ENCODE peak calls at places on chromosomes 16 and 17, in six cellular contexts. F is keratinocyte, V is HCT116, I is adipocyte, P is endothelial cell of umbilical vein, R is neuronal stem cell. H is an unnamed sample.

GRCh38 chr16:19008770-19009169 is 25.0 kb downstream of the TMC7 start:
- DNase-seq in F (no peak), V (no peak), I (peak; percentile 50), P (no peak), R (no peak), H (no peak)

GRCh38 chr17:49388290-49388640 is 26.2 kb upstream of the ZNF652 start:
- DNase-seq in F (no peak), V (no peak), I (no peak), P (no peak), R (no peak), H (no peak)

GRCh38 chr17:17387017-17387416 is 83.8 kb downstream of the NT5M start:
- DNase-seq in F (peak; percentile 80), V (peak; percentile 48), I (no peak), P (no peak), R (no peak), H (peak; percentile 42)

GRCh38 chr17:17727111-17727659 is 45.9 kb downstream of the RAI1 start:
- DNase-seq in F (no peak), V (no peak), I (no peak), P (no peak), R (no peak), H (no peak)

GRCh38 chr17:27956601-27957445 is 63.7 kb upstream of the LYRM9 start:
- DNase-seq in F (no peak), V (no peak), I (peak; percentile 4), P (no peak), R (no peak), H (peak; percentile 79)

GRCh38 chr17:73192219-73192893 is 499 bp upstream of the COG1 start:
- DNase-seq in F (no peak), V (peak; percentile 75), I (peak; percentile 90), P (peak; percentile 71), R (peak; percentile 79), H (peak; percentile 93)

GRCh38 chr17:28499366-28499668 is 6.8 kb upstream of the FOXN1 start:
- DNase-seq in F (no peak), V (no peak), I (no peak), P (no peak), R (no peak), H (no peak)

GRCh38 chr17:42203354-42203753 is 9.1 kb upstream of the GHDC start:
- DNase-seq in F (no peak), V (no peak), I (no peak), P (no peak), R (no peak), H (no peak)

GRCh38 chr17:7260601-7261376 is 1.5 kb downstream of the CLDN7 start:
- DNase-seq in F (no peak), V (no peak), I (no peak), P (no peak), R (no peak), H (peak; percentile 92)

GRCh38 chr17:46751425-46751824 is 67.1 kb downstream of the WNT3 start:
- DNase-seq in F (no peak), V (no peak), I (no peak), P (no peak), R (no peak), H (no peak)

DNA sequence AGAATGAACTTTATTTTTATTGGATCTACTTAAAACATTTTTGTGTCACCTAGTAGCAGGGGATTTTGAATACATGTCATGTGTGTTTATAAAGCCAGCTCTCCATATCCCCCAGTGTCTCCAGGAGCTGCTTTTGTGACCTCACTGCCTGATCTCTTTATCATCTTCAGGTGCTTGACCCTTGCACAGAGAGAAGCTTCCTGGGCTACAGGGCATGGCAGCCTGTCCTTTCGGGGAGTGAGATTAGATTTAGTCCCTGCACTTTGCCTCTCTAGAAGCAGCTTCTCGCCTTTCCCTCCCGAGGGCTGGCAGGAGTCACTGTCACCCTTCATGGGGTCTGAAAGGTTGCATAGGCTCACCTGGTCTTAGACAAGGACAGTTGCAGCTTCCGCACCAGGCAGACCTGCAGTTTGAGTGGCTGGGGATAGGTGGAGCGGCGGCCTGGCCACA is 42.7 kb downstream of the PGS1 start:
- DNase-seq in F (no peak), V (no peak), I (no peak), P (no peak), R (no peak), H (no peak)
- H3K36me3 ChIP-seq in F (peaks cover 31% of the 10 kb centered on the region), V (peaks cover 35% of the 10 kb centered on the region), I (peaks cover 45% of the 10 kb centered on the region), P (peaks cover 33% of the 10 kb centered on the region), R (peaks cover 41% of the 10 kb centered on the region), H (peaks cover 56% of the 10 kb centered on the region)

GRCh38 chr17:40495140-40495539 is 6.3 kb downstream of the TNS4 start:
- DNase-seq in F (no peak), V (no peak), I (no peak), P (no peak), R (no peak), H (no peak)
- H3K9ac ChIP-seq in F (peak overlapping the region; percentile 99), V (no peak overlapping the region), I (no peak overlapping the region), P (no peak overlapping the region), R (no peak overlapping the region), H (no peak overlapping the region)

GRCh38 chr16:17237350-17237944 is 233.3 kb downstream of the XYLT1 start:
- DNase-seq in F (no peak), V (no peak), I (no peak), P (no peak), R (no peak), H (no peak)
- H3K36me3 ChIP-seq in F (no peaks in the 10 kb centered on the region), V (no peaks in the 10 kb centered on the region), I (peaks cover 14% of the 10 kb centered on the region), P (no peaks in the 10 kb centered on the region), R (peaks cover 6% of the 10 kb centered on the region), H (no peaks in the 10 kb centered on the region)

GRCh38 chr16:46848768-46849764 is 18.1 kb upstream of the C16orf87 start:
- DNase-seq in F (no peak), V (no peak), I (no peak), P (no peak), R (peak; percentile 30), H (no peak)
- H3K9ac ChIP-seq in F (no peak overlapping the region), V (no peak overlapping the region), I (no peak overlapping the region), P (no peak overlapping the region), R (no peak overlapping the region), H (no peak overlapping the region)

GRCh38 chr16:31198207-31198882 is 4.2 kb downstream of the PYCARD start:
- DNase-seq in F (no peak), V (no peak), I (no peak), P (no peak), R (no peak), H (no peak)
- H3K36me3 ChIP-seq in F (peaks cover 12% of the 10 kb centered on the region), V (peaks cover 37% of the 10 kb centered on the region), I (peaks cover 46% of the 10 kb centered on the region), P (peaks cover 24% of the 10 kb centered on the region), R (peaks cover 29% of the 10 kb centered on the region), H (peaks cover 63% of the 10 kb centered on the region)

GRCh38 chr16:89332248-89333245 is 115.0 kb downstream of the ZNF778 start:
- DNase-seq in F (no peak), V (no peak), I (no peak), P (no peak), R (no peak), H (no peak)

GRCh38 chr16:89334461-89334860 is 117.0 kb downstream of the ZNF778 start:
- DNase-seq in F (no peak), V (no peak), I (no peak), P (no peak), R (no peak), H (no peak)

GRCh38 chr16:89334050-89334449 is 116.5 kb downstream of the ZNF778 start:
- DNase-seq in F (no peak), V (no peak), I (no peak), P (no peak), R (no peak), H (no peak)

GRCh38 chr16:89330177-89330856 is 112.8 kb downstream of the ZNF778 start:
- DNase-seq in F (peak; percentile 61), V (peak; percentile 92), I (no peak), P (peak; percentile 78), R (no peak), H (peak; percentile 75)

GRCh38 chr16:89331371-89332109 is 114.0 kb downstream of the ZNF778 start:
- DNase-seq in F (no peak), V (no peak), I (no peak), P (no peak), R (no peak), H (no peak)
- H3K9ac ChIP-seq in F (no peak overlapping the region), V (no peak overlapping the region), I (no peak overlapping the region), P (no peak overlapping the region), R (no peak overlapping the region), H (no peak overlapping the region)

GRCh38 chr17:78486946-78487680 is 90.1 kb downstream of the DNAH17 start:
- DNase-seq in F (no peak), V (no peak), I (no peak), P (no peak), R (no peak), H (no peak)

GRCh38 chr17:78488156-78488555 is 89.0 kb downstream of the DNAH17 start:
- DNase-seq in F (no peak), V (no peak), I (no peak), P (no peak), R (no peak), H (no peak)

GRCh38 chr17:78484300-78485159 is 92.7 kb downstream of the DNAH17 start:
- DNase-seq in F (no peak), V (peak; percentile 22), I (peak; percentile 32), P (peak; percentile 25), R (peak; percentile 51), H (peak; percentile 95)

GRCh38 chr17:78486228-78486802 is 90.9 kb downstream of the DNAH17 start:
- DNase-seq in F (no peak), V (no peak), I (no peak), P (no peak), R (no peak), H (no peak)

GRCh38 chr17:78485416-78486168 is 91.6 kb downstream of the DNAH17 start:
- DNase-seq in F (no peak), V (no peak), I (no peak), P (no peak), R (no peak), H (no peak)
- H3K36me3 ChIP-seq in F (no peaks in the 10 kb centered on the region), V (no peaks in the 10 kb centered on the region), I (no peaks in the 10 kb centered on the region), P (no peaks in the 10 kb centered on the region), R (no peaks in the 10 kb centered on the region), H (no peaks in the 10 kb centered on the region)

DNA sequence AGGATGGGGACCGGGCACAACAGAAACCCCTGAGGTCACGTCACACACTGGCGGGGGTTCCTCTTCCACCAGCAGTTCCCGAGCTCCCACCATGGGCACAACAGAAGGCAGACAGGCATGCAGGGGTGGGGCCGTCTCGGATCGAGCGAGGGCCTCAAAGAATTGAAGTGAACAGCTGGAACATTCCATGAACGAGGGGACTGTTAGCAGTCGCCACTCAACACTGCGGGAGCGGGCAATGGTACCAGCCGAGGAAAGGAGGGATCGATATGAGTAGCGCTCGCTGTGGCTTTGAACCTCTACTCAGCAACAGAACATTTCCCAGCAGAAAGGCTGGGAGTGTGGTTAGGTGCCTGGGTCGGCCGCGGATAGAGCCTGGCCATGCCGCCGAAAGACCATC is 5.2 kb downstream of the CEP131 start:
- DNase-seq in F (no peak), V (no peak), I (no peak), P (no peak), R (no peak), H (no peak)
- H3K9ac ChIP-seq in F (no peak overlapping the region), V (no peak overlapping the region), I (no peak overlapping the region), P (no peak overlapping the region), R (peak overlapping the region; percentile 70), H (no peak overlapping the region)

DNA sequence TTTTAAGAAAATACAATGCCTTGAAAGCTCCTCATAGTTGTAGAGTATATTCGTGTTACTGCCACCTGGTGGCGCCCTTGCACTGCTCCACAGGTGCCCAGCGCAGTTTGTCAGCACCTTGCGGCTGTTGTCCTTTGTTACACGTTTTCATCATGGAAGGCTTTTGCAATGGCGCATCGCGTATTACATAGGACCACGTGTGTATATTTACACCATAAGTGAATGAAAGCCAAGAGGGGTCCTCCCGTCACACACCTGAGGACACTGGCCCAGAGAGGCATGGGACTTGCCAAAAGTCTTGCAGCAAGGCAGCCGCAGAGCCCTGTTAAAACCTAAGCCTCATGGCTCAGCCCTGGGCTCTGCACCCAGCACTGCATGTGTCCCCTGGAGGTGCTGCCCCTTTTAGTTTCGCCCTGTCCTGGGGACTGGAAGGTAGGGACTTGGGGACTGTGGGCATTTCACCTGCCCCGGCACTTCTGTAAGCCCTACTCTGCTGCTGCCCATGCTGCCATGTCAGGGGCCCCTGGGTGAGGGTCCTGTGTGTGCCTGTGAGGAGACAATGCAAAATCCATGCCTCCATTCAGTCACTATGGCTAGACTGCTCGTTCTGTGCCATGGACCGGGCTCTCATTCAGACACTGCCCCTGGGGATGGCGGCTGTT is 24.3 kb downstream of the POLR3E start:
- DNase-seq in F (peak; percentile 40), V (peak; percentile 24), I (peak; percentile 81), P (peak; percentile 81), R (peak; percentile 67), H (peak; percentile 85)
- H3K36me3 ChIP-seq in F (peaks cover 28% of the 10 kb centered on the region), V (peaks cover 32% of the 10 kb centered on the region), I (peaks cover 75% of the 10 kb centered on the region), P (peaks cover 45% of the 10 kb centered on the region), R (peaks cover 45% of the 10 kb centered on the region), H (peaks cover 62% of the 10 kb centered on the region)

H was measured in endodermal cell.